ENCODE peak calls at places on chromosomes 6 and 20, in nine cellular contexts. L is lower lobe of right lung; C is HepG2; I is CD4-positive, alpha-beta T cell; M is stomach; K is GM12878; J is CD8-positive, alpha-beta T cell; O is H1; B is HL-60. W is an unnamed sample. For H3K27me3, the result is how much of the 10 kb centered on the place peaks cover.

GRCh38 chr6:136464874-136465273 is 85.3 kb downstream of the MAP7 start:
- DNase-seq in L (no peak), B (no peak), J (no peak), O (no peak), C (no peak), M (no peak), K (no peak), I (no peak), W (no peak)

GRCh38 chr20:62196286-62196685 is 13.5 kb downstream of the MTG2 start:
- DNase-seq in K (no peak), J (no peak), L (peak), M (no peak), O (no peak), I (no peak), C (no peak), B (no peak), W (no peak)

GRCh38 chr20:57505991-57506390 is 18.9 kb downstream of the CTCFL start:
- DNase-seq in I (no peak), K (no peak), J (no peak), L (no peak), C (no peak), O (no peak), B (no peak), M (no peak), W (no peak)

GRCh38 chr6:24565196-24565595 is 70.4 kb downstream of the ALDH5A1 start:
- DNase-seq in C (no peak), B (no peak), K (no peak), M (no peak), O (no peak), I (no peak), J (no peak), L (no peak), W (no peak)

GRCh38 chr6:45514454-45514853 is 136.7 kb upstream of the SUPT3H start:
- DNase-seq in O (no peak), C (no peak), K (no peak), I (no peak), M (peak), J (no peak), L (no peak), B (no peak), W (no peak)

GRCh38 chr6:53284901-53285300 is 63.8 kb downstream of the ELOVL5 start:
- DNase-seq in L (no peak), K (no peak), C (no peak), O (no peak), I (no peak), J (no peak), B (no peak), M (no peak), W (no peak)

GRCh38 chr6:161100072-161100471 is 108.5 kb downstream of the MAP3K4 start:
- DNase-seq in B (no peak), O (no peak), I (no peak), L (no peak), J (no peak), C (no peak), M (no peak), K (no peak), W (no peak)

GRCh38 chr6:41591859-41592502 is 45.8 kb downstream of the FOXP4 start:
- DNase-seq in C (peak), L (peak), M (peak), I (peak), K (peak), O (no peak), J (peak), B (peak), W (peak)

GRCh38 chr6:13813621-13814175 is 659 bp downstream of the MCUR1 start:
- DNase-seq in C (peak), K (no peak), B (no peak), M (peak), O (peak), I (peak), L (peak), J (peak), W (peak)

GRCh38 chr6:158290659-158291058 is 21.6 kb upstream of the TULP4 start:
- DNase-seq in B (no peak), K (peak), J (peak), I (peak), O (no peak), M (peak), L (no peak), C (no peak), W (no peak)

GRCh38 chr6:137926207-137926731 is 59.2 kb downstream of the TNFAIP3 start:
- DNase-seq in O (peak), K (no peak), C (no peak), M (no peak), J (no peak), B (no peak), I (no peak), L (no peak), W (peak)

GRCh38 chr6:139882234-139882633 is 507.8 kb upstream of the CITED2 start:
- DNase-seq in M (no peak), C (no peak), B (no peak), I (no peak), O (no peak), K (no peak), J (no peak), L (no peak), W (no peak)

GRCh38 chr6:111978826-111979225 is 75.1 kb upstream of the CCN6 start:
- DNase-seq in M (no peak), B (no peak), L (no peak), K (no peak), C (no peak), O (no peak), I (no peak), J (no peak), W (no peak)

GRCh38 chr6:166501246-166501645 is 85.2 kb downstream of the RAMACL start:
- DNase-seq in L (no peak), M (no peak), B (no peak), C (no peak), I (no peak), J (no peak), K (no peak), O (no peak), W (no peak)

GRCh38 chr20:33296206-33296605 is 13.2 kb downstream of the BPIFB1 start:
- DNase-seq in J (no peak), O (no peak), I (no peak), K (no peak), B (no peak), L (no peak), M (no peak), C (no peak), W (no peak)

GRCh38 chr6:111456208-111456607 is 26.8 kb downstream of the REV3L start:
- DNase-seq in O (no peak), I (no peak), C (no peak), J (no peak), K (no peak), B (no peak), L (no peak), M (no peak), W (no peak)

GRCh38 chr20:50804453-50805348 is 9.8 kb downstream of the BCAS4 start:
- DNase-seq in B (no peak), M (no peak), K (no peak), I (peak), C (no peak), L (no peak), J (no peak), O (no peak), W (no peak)

GRCh38 chr6:88709819-88710246 is 253.6 kb downstream of the RNGTT start:
- DNase-seq in K (no peak), L (no peak), I (no peak), O (no peak), B (no peak), J (no peak), C (peak), M (no peak), W (no peak)

GRCh38 chr6:35388772-35389352 is 46.5 kb downstream of the PPARD start:
- DNase-seq in K (no peak), O (no peak), L (no peak), B (no peak), M (no peak), J (no peak), C (no peak), I (no peak), W (no peak)

GRCh38 chr20:41179961-41180360 is 42.6 kb downstream of the PLCG1 start:
- DNase-seq in M (no peak), C (no peak), L (peak), B (no peak), O (no peak), I (peak), K (no peak), J (no peak), W (no peak)

GRCh38 chr20:22586645-22587310 is 2.4 kb upstream of the FOXA2 start:
- DNase-seq in J (no peak), L (peak), M (peak), C (peak), K (no peak), B (no peak), O (no peak), I (no peak), W (no peak)
- H3K27me3 ChIP-seq in J (under half), L (half or more), M (half or more), C (under half), K (under half), B (under half), O (half or more), I (under half), W (half or more)

GRCh38 chr20:48769111-48769879 is 58.5 kb downstream of the PREX1 start:
- DNase-seq in M (peak), K (no peak), J (peak), C (no peak), B (peak), I (peak), O (no peak), L (peak), W (no peak)
- H3K27ac ChIP-seq in M (no peak), K (peak), J (peak), C (no peak), B (no peak), I (peak), O (no peak), L (peak), W (no peak)

GRCh38 chr6:38571721-38572120 is 68.0 kb downstream of the BTBD9 start:
- DNase-seq in O (no peak), B (no peak), L (no peak), K (no peak), I (no peak), M (no peak), C (no peak), J (no peak), W (no peak)

GRCh38 chr6:38573800-38574395 is 65.8 kb downstream of the BTBD9 start:
- DNase-seq in L (no peak), K (no peak), B (no peak), C (no peak), J (no peak), I (no peak), O (no peak), M (no peak), W (no peak)

GRCh38 chr6:38572186-38572813 is 67.4 kb downstream of the BTBD9 start:
- DNase-seq in I (no peak), M (no peak), O (no peak), B (no peak), L (no peak), J (no peak), K (peak), C (no peak), W (no peak)

GRCh38 chr6:38567436-38567835 is 72.3 kb downstream of the BTBD9 start:
- DNase-seq in M (peak), I (no peak), J (no peak), O (no peak), C (no peak), L (no peak), K (no peak), B (no peak), W (peak)

DNA sequence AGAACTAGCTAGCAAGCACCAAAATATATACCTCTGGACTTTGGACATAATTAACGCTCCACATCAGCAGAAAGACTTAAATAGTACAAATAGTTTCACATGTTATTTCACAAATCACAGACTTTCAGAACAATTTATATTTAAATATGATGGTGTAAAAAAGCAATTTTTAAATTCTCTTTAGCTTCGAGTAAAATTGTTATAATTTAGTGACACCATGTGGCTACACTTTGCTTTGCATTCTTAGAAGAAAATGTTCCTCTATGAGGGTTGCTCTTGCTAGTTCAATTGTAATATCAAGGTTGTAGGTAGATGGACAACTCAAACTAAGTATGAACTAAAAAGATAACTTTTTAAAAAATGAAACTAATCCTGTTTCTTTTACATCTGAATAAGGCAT is 69.0 kb downstream of the BTBD9 start:
- DNase-seq in I (no peak), C (no peak), J (no peak), M (no peak), B (no peak), K (no peak), O (no peak), L (no peak), W (no peak)
- TF ChIP-seq CTCF in I (peak), C (peak), J (peak), M (no peak), B (no peak), K (peak), O (peak), L (peak), W (peak)

GRCh38 chr6:133240511-133241087 is 558 bp upstream of the EYA4 start:
- DNase-seq in M (no peak), L (no peak), O (no peak), C (no peak), J (no peak), I (no peak), K (no peak), B (no peak), W (no peak)
- H3K27me3 ChIP-seq in M (half or more), L (half or more), O (under half), C (under half), J (under half), I (half or more), K (under half), B (under half), W (under half)

GRCh38 chr20:14879020-14879697 is 541.7 kb upstream of the FLRT3 start:
- DNase-seq in J (no peak), I (no peak), M (no peak), K (no peak), B (no peak), C (peak), L (no peak), O (no peak), W (peak)
- H3K27ac ChIP-seq in J (no peak), I (no peak), M (no peak), K (no peak), B (no peak), C (peak), L (no peak), O (no peak), W (no peak)

GRCh38 chr20:37901667-37902503 is 1.0 kb upstream of the VSTM2L start:
- DNase-seq in J (no peak), K (no peak), O (no peak), M (peak), I (no peak), L (no peak), C (peak), B (peak), W (peak)
- TF ChIP-seq CTCF in J (no peak), K (peak), O (peak), M (peak), I (no peak), L (peak), C (peak), B (no peak), W (peak)

W was measured in AG04450.